ENCODE peak calls at places on chromosomes 13 and 19, in eight cellular contexts. B is trophoblast cell; H is PC-9; X is astrocyte; D is CD8-positive, alpha-beta memory T cell; G is PC-3; C is neuronal stem cell; K is fibroblast of pulmonary artery. O is an unnamed sample.

GRCh38 chr13:95535243-95535642 is 17.3 kb upstream of the CLDN10 start:
- DNase-seq in G (peak; percentile 94), B (peak; percentile 9), X (peak; percentile 89), K (peak; percentile 50), H (peak; percentile 98), D (no peak), C (no peak), O (peak; percentile 75)

GRCh38 chr19:17073869-17074627 is 1.2 kb downstream of the HAUS8 start:
- DNase-seq in X (no peak), H (no peak), C (no peak), K (no peak), B (no peak), D (peak; percentile 16), G (no peak), O (no peak)

GRCh38 chr13:92963029-92963428 is 263.6 kb upstream of the GPC6 start:
- DNase-seq in C (no peak), X (peak; percentile 60), D (no peak), G (peak; percentile 24), K (no peak), H (no peak), B (no peak), O (no peak)

GRCh38 chr19:55441692-55442321 is 1.3 kb downstream of the SHISA7 start:
- DNase-seq in X (no peak), H (no peak), C (no peak), D (no peak), G (no peak), K (no peak), B (no peak), O (no peak)

GRCh38 chr13:46855664-46856063 is 41.2 kb downstream of the HTR2A start:
- DNase-seq in D (no peak), B (no peak), C (no peak), X (no peak), H (no peak), G (no peak), K (no peak), O (no peak)

GRCh38 chr13:46951516-46951915 is 54.7 kb upstream of the HTR2A start:
- DNase-seq in D (no peak), K (no peak), H (peak; percentile 80), G (peak; percentile 94), C (no peak), X (no peak), B (no peak), O (no peak)

GRCh38 chr19:14786421-14786851 is 8.1 kb upstream of the ADGRE2 start:
- DNase-seq in C (peak; percentile 50), G (peak; percentile 42), D (no peak), B (no peak), X (no peak), H (no peak), K (peak; percentile 9), O (peak; percentile 26)

GRCh38 chr19:934865-935422 is 9.1 kb downstream of the ARID3A start:
- DNase-seq in D (no peak), B (peak; percentile 82), K (peak; percentile 85), H (no peak), G (peak; percentile 68), C (no peak), X (peak; percentile 57), O (peak; percentile 93)

GRCh38 chr13:50437252-50437651 is 406.2 kb downstream of the DLEU7 start:
- DNase-seq in X (no peak), D (no peak), G (no peak), B (no peak), H (no peak), C (no peak), K (no peak), O (peak; percentile 29)

GRCh38 chr13:91878491-91878890 is 480.1 kb downstream of the GPC5 start:
- DNase-seq in G (no peak), H (no peak), B (no peak), C (no peak), K (no peak), D (no peak), X (no peak), O (no peak)

GRCh38 chr19:6042776-6043726 is 65.1 kb upstream of the RANBP3 start:
- DNase-seq in K (no peak), D (no peak), G (no peak), X (no peak), H (no peak), B (no peak), C (no peak), O (no peak)

GRCh38 chr13:80084086-80084676 is 256.7 kb downstream of the SPRY2 start:
- DNase-seq in G (peak; percentile 64), C (no peak), X (peak; percentile 78), K (peak; percentile 96), B (no peak), D (no peak), H (peak; percentile 82), O (peak; percentile 98)

GRCh38 chr19:35592226-35592625 is 6.3 kb downstream of the PMIS2 start:
- DNase-seq in G (peak; percentile 52), C (peak; percentile 17), H (no peak), D (peak; percentile 11), K (peak; percentile 71), X (peak; percentile 9), B (no peak), O (peak; percentile 70)

GRCh38 chr19:2231621-2232221 is 4.4 kb downstream of the PLEKHJ1 start:
- DNase-seq in D (no peak), K (no peak), B (no peak), G (no peak), X (no peak), H (no peak), C (no peak), O (no peak)

GRCh38 chr19:4913996-4914735 is 4.9 kb downstream of the UHRF1 start:
- DNase-seq in X (peak; percentile 49), B (no peak), K (no peak), C (no peak), G (peak; percentile 19), D (peak; percentile 51), H (peak; percentile 36), O (no peak)

GRCh38 chr13:42041684-42042035 is 6.8 kb upstream of the DGKH start:
- DNase-seq in X (peak; percentile 50), C (peak; percentile 29), G (peak; percentile 61), H (peak; percentile 52), K (peak; percentile 73), D (no peak), B (peak; percentile 53), O (peak; percentile 80)

GRCh38 chr13:52109096-52109495 is 19.8 kb downstream of the NEK5 start:
- DNase-seq in X (no peak), G (no peak), H (no peak), D (no peak), C (no peak), B (no peak), K (no peak), O (no peak)

GRCh38 chr13:40579535-40579934 is 86.9 kb downstream of the FOXO1 start:
- DNase-seq in X (no peak), C (no peak), B (no peak), K (no peak), G (no peak), D (no peak), H (no peak), O (no peak)

GRCh38 chr13:40583738-40584137 is 82.7 kb downstream of the FOXO1 start:
- DNase-seq in K (no peak), C (no peak), B (no peak), D (no peak), X (no peak), H (no peak), G (no peak), O (no peak)

GRCh38 chr13:40580566-40581276 is 85.7 kb downstream of the FOXO1 start:
- DNase-seq in B (no peak), D (no peak), K (no peak), C (no peak), X (no peak), H (no peak), G (no peak), O (no peak)

GRCh38 chr13:40582531-40582930 is 83.9 kb downstream of the FOXO1 start:
- DNase-seq in H (no peak), B (no peak), X (no peak), C (no peak), D (no peak), K (no peak), G (no peak), O (no peak)

DNA sequence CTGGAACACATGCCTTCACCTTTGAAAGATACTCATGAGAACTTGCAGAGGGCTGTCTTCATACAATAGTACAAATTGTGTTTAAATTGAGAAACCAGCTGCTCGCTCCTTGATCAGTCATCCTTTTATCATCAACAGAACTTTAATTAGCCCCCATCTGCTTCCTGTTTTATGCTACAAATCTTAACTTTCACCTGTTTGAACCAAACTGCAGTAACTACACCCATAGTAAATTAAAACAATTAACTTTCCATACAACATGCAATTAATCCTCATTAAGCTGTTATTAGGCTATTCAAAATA is 85.2 kb downstream of the FOXO1 start:
- DNase-seq in H (no peak), X (no peak), K (no peak), C (no peak), B (no peak), G (no peak), D (no peak), O (no peak)
- H3K4me3 ChIP-seq in H (no peak overlapping the region), X (no peak overlapping the region), K (no peak overlapping the region), C (no peak overlapping the region), B (no peak overlapping the region), G (no peak overlapping the region), D (no peak overlapping the region), O (no peak overlapping the region)

GRCh38 chr19:56839665-56840451 is 668 bp downstream of the PEG3 start:
- DNase-seq in C (peak; percentile 92), X (no peak), D (no peak), K (peak; percentile 70), G (peak; percentile 73), H (no peak), B (peak; percentile 95), O (peak; percentile 94)
- H3K4me3 ChIP-seq in C (peak overlapping the region; percentile 90), X (peak overlapping the region; percentile 10), D (no peak overlapping the region), K (no peak overlapping the region), G (peak overlapping the region; percentile 37), H (no peak overlapping the region), B (peak overlapping the region; percentile 74), O (peak overlapping the region; percentile 37)

GRCh38 chr19:49930483-49931011 is 1.2 kb upstream of the NUP62 start:
- DNase-seq in C (no peak), G (peak; percentile 34), H (no peak), K (peak; percentile 15), D (peak; percentile 11), X (no peak), B (no peak), O (peak; percentile 18)
- H3K4me3 ChIP-seq in C (peak overlapping the region; percentile 50), G (peak overlapping the region; percentile 81), H (peak overlapping the region; percentile 83), K (peak overlapping the region; percentile 97), D (peak overlapping the region; percentile 96), X (peak overlapping the region; percentile 43), B (no peak overlapping the region), O (no peak overlapping the region)

DNA sequence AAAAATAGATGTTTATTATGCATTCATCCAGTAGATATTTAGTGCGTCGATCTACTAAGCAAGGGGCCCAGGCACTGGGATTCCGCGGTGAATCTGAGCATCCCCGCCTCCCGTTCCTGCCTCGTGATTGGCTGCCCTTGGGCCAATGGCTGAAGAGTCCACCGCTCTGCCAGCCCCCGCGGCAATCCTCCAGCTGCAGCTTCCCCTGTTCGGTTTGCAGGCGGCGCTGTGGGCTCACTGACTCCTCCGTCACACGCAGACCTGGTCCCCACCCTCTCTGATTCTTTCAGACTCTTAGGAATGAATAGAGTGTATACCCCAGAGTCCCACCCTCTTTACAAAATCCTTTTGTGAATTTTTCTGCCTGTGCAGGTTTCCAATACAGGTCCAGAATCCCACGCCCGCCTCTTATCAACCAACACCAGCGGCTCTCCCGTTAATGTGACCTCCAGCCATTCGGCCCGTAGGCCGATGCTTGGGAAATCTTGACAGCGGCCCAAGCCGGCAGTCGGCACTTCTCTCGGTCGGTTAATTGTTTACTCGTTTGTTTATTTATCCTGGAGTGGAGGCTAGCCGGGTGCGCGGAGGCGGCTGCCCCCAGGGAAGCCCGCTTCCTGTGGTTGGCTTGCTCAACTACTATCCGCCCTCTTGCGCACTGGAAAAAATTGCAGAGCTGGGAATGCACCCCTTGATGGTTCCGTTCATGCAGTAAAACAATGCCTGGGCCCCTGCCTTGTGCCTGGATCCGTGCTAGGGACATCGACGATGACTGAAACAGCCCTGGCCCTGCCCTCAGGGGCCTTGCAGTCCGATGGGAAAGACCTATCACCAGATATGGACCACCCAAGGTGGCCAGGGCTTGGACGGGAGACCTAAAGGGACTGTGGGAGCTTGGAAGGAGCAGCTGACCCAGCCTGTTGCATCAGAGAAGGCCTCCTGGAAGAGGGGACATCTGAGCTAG is 4.5 kb upstream of the ARHGAP35 start:
- DNase-seq in G (peak; percentile 90), D (peak; percentile 87), C (peak; percentile 81), K (peak; percentile 97), B (peak; percentile 95), H (peak; percentile 80), X (peak; percentile 88), O (peak; percentile 98)
- H3K4me3 ChIP-seq in G (peak overlapping the region; percentile 62), D (peak overlapping the region; percentile 67), C (no peak overlapping the region), K (peak overlapping the region; percentile 47), B (no peak overlapping the region), H (no peak overlapping the region), X (peak overlapping the region; percentile 55), O (peak overlapping the region; percentile 19)